ENCODE peak calls at places on chromosomes 7 and 10, in five cellular contexts. One of them, this sample, is unnamed.
A peak's percentile ranks its signal among the peaks of the same experiment; 100 is the strongest.

GRCh38 chr10:120981601-120982381 is 130.6 kb downstream of the WDR11 start:
- DNase-seq in suprapubic skin: no peak
- DNase-seq in fibroblast of mammary gland: no peak
- DNase-seq in right atrium auricular region: no peak
- DNase-seq in testis: no peak
- DNase-seq in this sample: no peak

GRCh38 chr10:110706690-110707098 is 62.6 kb downstream of the RBM20 start:
- DNase-seq in fibroblast of mammary gland: peak; percentile 74
- DNase-seq in suprapubic skin: no peak
- DNase-seq in testis: no peak
- DNase-seq in right atrium auricular region: no peak
- DNase-seq in this sample: peak; percentile 74

GRCh38 chr7:112668561-112668960 is 121.6 kb downstream of the TMEM168 start:
- DNase-seq in testis: no peak
- DNase-seq in suprapubic skin: no peak
- DNase-seq in fibroblast of mammary gland: no peak
- DNase-seq in right atrium auricular region: no peak
- DNase-seq in this sample: no peak

GRCh38 chr7:4003536-4003935 is 678.6 kb upstream of the FOXK1 start:
- DNase-seq in suprapubic skin: no peak
- DNase-seq in fibroblast of mammary gland: no peak
- DNase-seq in testis: no peak
- DNase-seq in right atrium auricular region: no peak
- DNase-seq in this sample: no peak

GRCh38 chr10:14508725-14509124 is 178.0 kb upstream of the FRMD4A start:
- DNase-seq in suprapubic skin: no peak
- DNase-seq in fibroblast of mammary gland: peak; percentile 72
- DNase-seq in right atrium auricular region: no peak
- DNase-seq in testis: no peak
- DNase-seq in this sample: no peak

GRCh38 chr10:107059058-107059457 is 105.4 kb downstream of the SORCS1 start:
- DNase-seq in fibroblast of mammary gland: no peak
- DNase-seq in suprapubic skin: no peak
- DNase-seq in right atrium auricular region: no peak
- DNase-seq in testis: peak; percentile 53
- DNase-seq in this sample: no peak

GRCh38 chr7:139746652-139747051 is 31.1 kb downstream of the HIPK2 start:
- DNase-seq in right atrium auricular region: no peak
- DNase-seq in fibroblast of mammary gland: no peak
- DNase-seq in testis: no peak
- DNase-seq in suprapubic skin: no peak
- DNase-seq in this sample: no peak

GRCh38 chr10:133334495-133335237 is 2.0 kb downstream of the CALY start:
- DNase-seq in testis: no peak
- DNase-seq in suprapubic skin: no peak
- DNase-seq in fibroblast of mammary gland: no peak
- DNase-seq in right atrium auricular region: no peak
- DNase-seq in this sample: no peak

GRCh38 chr10:27699778-27700177 is 45.8 kb downstream of the MKX start:
- DNase-seq in suprapubic skin: no peak
- DNase-seq in right atrium auricular region: no peak
- DNase-seq in testis: no peak
- DNase-seq in fibroblast of mammary gland: peak; percentile 60
- DNase-seq in this sample: no peak

GRCh38 chr7:158979635-158980351 is 123.4 kb downstream of the DYNC2I1 start:
- DNase-seq in suprapubic skin: no peak
- DNase-seq in fibroblast of mammary gland: no peak
- DNase-seq in right atrium auricular region: no peak
- DNase-seq in testis: no peak
- DNase-seq in this sample: no peak

GRCh38 chr10:112115781-112116385 is 67.7 kb downstream of the GPAM start:
- DNase-seq in right atrium auricular region: no peak
- DNase-seq in fibroblast of mammary gland: peak; percentile 28
- DNase-seq in testis: peak; percentile 65
- DNase-seq in suprapubic skin: no peak
- DNase-seq in this sample: no peak

GRCh38 chr7:96303686-96304443 is 18.0 kb downstream of the SLC25A13 start:
- DNase-seq in fibroblast of mammary gland: peak; percentile 78
- DNase-seq in suprapubic skin: no peak
- DNase-seq in right atrium auricular region: no peak
- DNase-seq in testis: no peak
- DNase-seq in this sample: peak; percentile 85

GRCh38 chr10:48990226-48990625 is 50.6 kb upstream of the LRRC18 start:
- DNase-seq in suprapubic skin: no peak
- DNase-seq in testis: no peak
- DNase-seq in right atrium auricular region: no peak
- DNase-seq in fibroblast of mammary gland: no peak
- DNase-seq in this sample: no peak

GRCh38 chr7:121575194-121575766 is 179.2 kb upstream of the FAM3C start:
- DNase-seq in suprapubic skin: no peak
- DNase-seq in fibroblast of mammary gland: no peak
- DNase-seq in testis: no peak
- DNase-seq in right atrium auricular region: no peak
- DNase-seq in this sample: no peak

GRCh38 chr10:130436633-130437032 is 300.4 kb downstream of the GLRX3 start:
- DNase-seq in suprapubic skin: no peak
- DNase-seq in right atrium auricular region: peak; percentile 11
- DNase-seq in testis: no peak
- DNase-seq in fibroblast of mammary gland: no peak
- DNase-seq in this sample: no peak

GRCh38 chr7:73941836-73942551 is 81.0 kb downstream of the TMEM270 start:
- DNase-seq in suprapubic skin: no peak
- DNase-seq in testis: no peak
- DNase-seq in right atrium auricular region: no peak
- DNase-seq in fibroblast of mammary gland: peak; percentile 81
- DNase-seq in this sample: peak; percentile 10

GRCh38 chr7:152383341-152384234 is 52.2 kb downstream of the KMT2C start:
- DNase-seq in right atrium auricular region: no peak
- DNase-seq in testis: no peak
- DNase-seq in fibroblast of mammary gland: peak; percentile 95
- DNase-seq in suprapubic skin: no peak
- DNase-seq in this sample: no peak

GRCh38 chr7:82677493-82677892 is 233.9 kb upstream of the CACNA2D1 start:
- DNase-seq in testis: no peak
- DNase-seq in right atrium auricular region: no peak
- DNase-seq in suprapubic skin: no peak
- DNase-seq in fibroblast of mammary gland: peak; percentile 13
- DNase-seq in this sample: no peak

GRCh38 chr10:91201213-91201996 is 19.1 kb upstream of the PCGF5 start:
- DNase-seq in suprapubic skin: no peak
- DNase-seq in fibroblast of mammary gland: peak; percentile 34
- DNase-seq in testis: no peak
- DNase-seq in right atrium auricular region: no peak
- DNase-seq in this sample: no peak

GRCh38 chr10:110918269-110918632 is 729 bp downstream of the BBIP1 start:
- DNase-seq in right atrium auricular region: peak; percentile 96
- DNase-seq in fibroblast of mammary gland: peak; percentile 92
- DNase-seq in testis: peak; percentile 97
- DNase-seq in suprapubic skin: peak; percentile 98
- DNase-seq in this sample: peak; percentile 88

GRCh38 chr7:24894670-24895221 is 85.2 kb downstream of the OSBPL3 start:
- DNase-seq in fibroblast of mammary gland: no peak
- DNase-seq in right atrium auricular region: no peak
- DNase-seq in testis: no peak
- DNase-seq in suprapubic skin: no peak
- DNase-seq in this sample: no peak

GRCh38 chr10:24869354-24870016 is 82.9 kb downstream of the PRTFDC1 start:
- DNase-seq in suprapubic skin: no peak
- DNase-seq in fibroblast of mammary gland: peak; percentile 38
- DNase-seq in right atrium auricular region: no peak
- DNase-seq in testis: no peak
- DNase-seq in this sample: no peak

GRCh38 chr7:150871601-150872000 is 19.3 kb downstream of the AOC1 start:
- DNase-seq in right atrium auricular region: no peak
- DNase-seq in suprapubic skin: no peak
- DNase-seq in testis: no peak
- DNase-seq in fibroblast of mammary gland: peak; percentile 54
- DNase-seq in this sample: no peak

GRCh38 chr7:45812946-45813345 is 59.9 kb downstream of the CCDC201 start:
- DNase-seq in suprapubic skin: no peak
- DNase-seq in right atrium auricular region: no peak
- DNase-seq in testis: no peak
- DNase-seq in fibroblast of mammary gland: no peak
- DNase-seq in this sample: no peak

GRCh38 chr7:148963583-148964509 is 64.5 kb downstream of the PDIA4 start:
- DNase-seq in suprapubic skin: no peak
- DNase-seq in testis: no peak
- DNase-seq in fibroblast of mammary gland: peak; percentile 31
- DNase-seq in right atrium auricular region: no peak
- DNase-seq in this sample: no peak
- H3K4me3 ChIP-seq in suprapubic skin: peak overlapping the region; percentile 56
- H3K4me3 ChIP-seq in testis: peak overlapping the region; percentile 29
- H3K4me3 ChIP-seq in fibroblast of mammary gland: peak overlapping the region; percentile 70
- H3K4me3 ChIP-seq in right atrium auricular region: peak overlapping the region; percentile 58
- H3K4me3 ChIP-seq in this sample: peak overlapping the region; percentile 12

GRCh38 chr7:48084727-48085432 is 4.2 kb upstream of the UPP1 start:
- DNase-seq in testis: peak; percentile 52
- DNase-seq in suprapubic skin: peak; percentile 85
- DNase-seq in right atrium auricular region: peak; percentile 91
- DNase-seq in fibroblast of mammary gland: peak; percentile 99
- DNase-seq in this sample: peak; percentile 96
- TF ChIP-seq CTCF in testis: no peak
- TF ChIP-seq CTCF in suprapubic skin: no peak
- TF ChIP-seq CTCF in right atrium auricular region: no peak
- TF ChIP-seq CTCF in fibroblast of mammary gland: no peak
- TF ChIP-seq CTCF in this sample: no peak

DNA sequence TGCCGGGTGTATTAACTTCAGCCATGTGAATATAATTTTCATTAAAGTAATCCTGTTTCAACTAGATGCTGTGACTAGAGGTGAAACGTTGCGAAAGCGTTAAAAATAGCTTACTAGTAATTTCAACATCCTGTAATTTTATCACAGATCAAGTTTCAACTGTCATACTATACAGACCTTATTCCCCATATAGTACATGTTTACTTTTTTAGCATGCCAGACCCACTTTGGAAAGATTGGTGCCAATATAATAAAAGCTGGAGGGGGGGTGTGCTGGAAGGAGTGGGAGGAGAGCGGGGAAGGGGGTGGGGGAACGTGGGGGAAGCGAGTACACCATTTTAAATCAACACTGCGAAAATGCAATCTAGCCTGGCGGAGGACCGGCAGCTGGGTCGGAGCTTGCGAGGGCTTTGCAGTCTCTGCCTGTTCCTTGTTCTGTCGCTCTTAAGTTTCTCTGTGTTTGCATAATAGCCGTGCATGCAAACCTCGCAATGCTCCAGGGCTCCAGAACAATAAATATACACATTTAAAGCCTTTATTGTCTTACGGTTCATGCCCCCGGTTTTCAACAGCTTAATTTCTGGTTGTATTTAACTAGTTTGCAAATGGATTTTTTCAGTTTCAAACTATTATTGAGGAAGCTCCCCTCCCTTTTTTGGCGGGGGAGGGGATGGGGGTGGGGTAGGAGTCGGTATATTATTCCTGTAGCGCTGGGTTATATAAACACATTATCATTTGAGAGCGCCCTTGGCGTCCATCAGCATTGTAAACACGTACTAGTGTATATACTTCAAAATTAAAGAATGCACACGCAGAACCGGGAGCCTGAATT is 1.3 kb upstream of the ARID5B start:
- DNase-seq in right atrium auricular region: no peak
- DNase-seq in fibroblast of mammary gland: peak; percentile 86
- DNase-seq in testis: peak; percentile 55
- DNase-seq in suprapubic skin: peak; percentile 71
- DNase-seq in this sample: no peak
- H3K4me3 ChIP-seq in right atrium auricular region: peak overlapping the region; percentile 76
- H3K4me3 ChIP-seq in fibroblast of mammary gland: peak overlapping the region; percentile 93
- H3K4me3 ChIP-seq in testis: peak overlapping the region; percentile 81
- H3K4me3 ChIP-seq in suprapubic skin: peak overlapping the region; percentile 93
- H3K4me3 ChIP-seq in this sample: peak overlapping the region; percentile 75

DNA sequence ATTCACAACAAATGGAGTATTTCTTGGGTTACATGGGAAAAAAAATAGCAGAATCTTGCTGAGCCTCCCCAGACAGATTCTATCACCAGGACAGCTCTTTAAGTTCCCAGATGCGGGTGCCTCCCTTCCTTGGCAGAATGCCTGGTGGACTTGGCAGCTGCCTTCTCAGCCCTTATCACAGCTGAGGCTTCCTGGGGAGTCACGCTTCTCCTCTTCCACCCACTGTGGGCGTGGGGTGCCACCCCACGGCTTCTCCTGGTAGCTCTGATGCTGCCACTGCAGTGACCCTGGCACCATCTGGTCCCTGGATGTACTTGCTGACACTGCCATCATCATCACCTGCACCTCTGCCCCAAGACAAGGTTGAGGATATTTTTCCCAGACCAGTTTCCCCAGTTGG is 16.2 kb upstream of the NME8 start:
- DNase-seq in right atrium auricular region: peak; percentile 82
- DNase-seq in suprapubic skin: peak; percentile 75
- DNase-seq in testis: peak; percentile 95
- DNase-seq in fibroblast of mammary gland: peak; percentile 6
- DNase-seq in this sample: no peak
- TF ChIP-seq CTCF in right atrium auricular region: peak; percentile 18
- TF ChIP-seq CTCF in suprapubic skin: no peak
- TF ChIP-seq CTCF in testis: peak; percentile 23
- TF ChIP-seq CTCF in fibroblast of mammary gland: no peak
- TF ChIP-seq CTCF in this sample: no peak

GRCh38 chr10:114523876-114524275 is 119.6 kb upstream of the AFAP1L2 start:
- DNase-seq in right atrium auricular region: no peak
- DNase-seq in fibroblast of mammary gland: no peak
- DNase-seq in testis: no peak
- DNase-seq in suprapubic skin: no peak
- DNase-seq in this sample: no peak
- H3K4me3 ChIP-seq in right atrium auricular region: no peak overlapping the region
- H3K4me3 ChIP-seq in fibroblast of mammary gland: no peak overlapping the region
- H3K4me3 ChIP-seq in testis: no peak overlapping the region
- H3K4me3 ChIP-seq in suprapubic skin: peak overlapping the region; percentile 55
- H3K4me3 ChIP-seq in this sample: no peak overlapping the region

GRCh38 chr7:42164946-42165345 is 72.1 kb downstream of the GLI3 start:
- DNase-seq in suprapubic skin: no peak
- DNase-seq in fibroblast of mammary gland: no peak
- DNase-seq in testis: no peak
- DNase-seq in right atrium auricular region: no peak
- DNase-seq in this sample: no peak
- TF ChIP-seq CTCF in suprapubic skin: no peak
- TF ChIP-seq CTCF in fibroblast of mammary gland: no peak
- TF ChIP-seq CTCF in testis: no peak
- TF ChIP-seq CTCF in right atrium auricular region: no peak
- TF ChIP-seq CTCF in this sample: peak; percentile 3

GRCh38 chr7:2892571-2892970 is 48.5 kb upstream of the GNA12 start:
- DNase-seq in fibroblast of mammary gland: no peak
- DNase-seq in suprapubic skin: no peak
- DNase-seq in right atrium auricular region: no peak
- DNase-seq in testis: no peak
- DNase-seq in this sample: no peak

GRCh38 chr7:2896141-2896540 is 52.0 kb upstream of the GNA12 start:
- DNase-seq in testis: no peak
- DNase-seq in fibroblast of mammary gland: no peak
- DNase-seq in right atrium auricular region: no peak
- DNase-seq in suprapubic skin: no peak
- DNase-seq in this sample: no peak

GRCh38 chr7:2894118-2894940 is 50.2 kb upstream of the GNA12 start:
- DNase-seq in fibroblast of mammary gland: no peak
- DNase-seq in right atrium auricular region: no peak
- DNase-seq in testis: no peak
- DNase-seq in suprapubic skin: no peak
- DNase-seq in this sample: no peak

GRCh38 chr7:2897023-2897422 is 52.9 kb upstream of the GNA12 start:
- DNase-seq in testis: no peak
- DNase-seq in fibroblast of mammary gland: no peak
- DNase-seq in right atrium auricular region: no peak
- DNase-seq in suprapubic skin: no peak
- DNase-seq in this sample: no peak

GRCh38 chr7:2893411-2893861 is 49.3 kb upstream of the GNA12 start:
- DNase-seq in right atrium auricular region: no peak
- DNase-seq in suprapubic skin: no peak
- DNase-seq in fibroblast of mammary gland: no peak
- DNase-seq in testis: no peak
- DNase-seq in this sample: no peak
- H3K4me3 ChIP-seq in right atrium auricular region: no peak overlapping the region
- H3K4me3 ChIP-seq in suprapubic skin: no peak overlapping the region
- H3K4me3 ChIP-seq in fibroblast of mammary gland: no peak overlapping the region
- H3K4me3 ChIP-seq in testis: no peak overlapping the region
- H3K4me3 ChIP-seq in this sample: no peak overlapping the region

This sample was measured in kidney epithelial cell.